ENCODE peak calls at places on chromosome 1, in five cellular contexts. One of them, this sample, is unnamed.

GRCh38 chr1:34597877-34598514 is 156.9 kb upstream of the GJB5 start:
- DNase-seq in body of pancreas: peak; percentile 78
- DNase-seq in lung: peak; percentile 73
- DNase-seq in hepatocyte: peak; percentile 86
- DNase-seq in suprapubic skin: no peak
- DNase-seq in this sample: peak; percentile 5

GRCh38 chr1:26037904-26038303 is 8.0 kb downstream of the SLC30A2 start:
- DNase-seq in body of pancreas: no peak
- DNase-seq in lung: no peak
- DNase-seq in hepatocyte: no peak
- DNase-seq in suprapubic skin: no peak
- DNase-seq in this sample: no peak

GRCh38 chr1:223146745-223147144 is 3.7 kb upstream of the TLR5 start:
- DNase-seq in body of pancreas: no peak
- DNase-seq in lung: no peak
- DNase-seq in hepatocyte: no peak
- DNase-seq in suprapubic skin: no peak
- DNase-seq in this sample: no peak

GRCh38 chr1:19811206-19811851 is 3.8 kb downstream of the RNF186 start:
- DNase-seq in body of pancreas: peak; percentile 66
- DNase-seq in lung: peak; percentile 36
- DNase-seq in hepatocyte: peak; percentile 32
- DNase-seq in suprapubic skin: no peak
- DNase-seq in this sample: no peak

GRCh38 chr1:15954316-15954715 is 21.6 kb downstream of the ZBTB17 start:
- DNase-seq in body of pancreas: no peak
- DNase-seq in lung: no peak
- DNase-seq in hepatocyte: no peak
- DNase-seq in suprapubic skin: no peak
- DNase-seq in this sample: no peak

GRCh38 chr1:244603498-244603897 is 49.4 kb upstream of the DESI2 start:
- DNase-seq in body of pancreas: no peak
- DNase-seq in lung: no peak
- DNase-seq in hepatocyte: peak; percentile 38
- DNase-seq in suprapubic skin: no peak
- DNase-seq in this sample: peak; percentile 21

GRCh38 chr1:91819038-91819788 is 66.7 kb downstream of the TGFBR3 start:
- DNase-seq in body of pancreas: no peak
- DNase-seq in lung: no peak
- DNase-seq in hepatocyte: no peak
- DNase-seq in suprapubic skin: no peak
- DNase-seq in this sample: no peak

GRCh38 chr1:15167386-15167785 is 13.8 kb downstream of the TMEM51 start:
- DNase-seq in body of pancreas: no peak
- DNase-seq in lung: no peak
- DNase-seq in hepatocyte: no peak
- DNase-seq in suprapubic skin: no peak
- DNase-seq in this sample: peak; percentile 25

GRCh38 chr1:164693564-164694359 is 134.8 kb downstream of the PBX1 start:
- DNase-seq in body of pancreas: no peak
- DNase-seq in lung: no peak
- DNase-seq in hepatocyte: no peak
- DNase-seq in suprapubic skin: no peak
- DNase-seq in this sample: no peak

GRCh38 chr1:212791261-212791675 is 309 bp downstream of the NSL1 start:
- DNase-seq in body of pancreas: no peak
- DNase-seq in lung: no peak
- DNase-seq in hepatocyte: no peak
- DNase-seq in suprapubic skin: no peak
- DNase-seq in this sample: no peak

GRCh38 chr1:95061445-95062006 is 11.2 kb downstream of the ALG14 start:
- DNase-seq in body of pancreas: peak; percentile 60
- DNase-seq in lung: no peak
- DNase-seq in hepatocyte: no peak
- DNase-seq in suprapubic skin: no peak
- DNase-seq in this sample: no peak

GRCh38 chr1:236143104-236143948 is 987 bp downstream of the GPR137B start:
- DNase-seq in body of pancreas: no peak
- DNase-seq in lung: no peak
- DNase-seq in hepatocyte: peak; percentile 63
- DNase-seq in suprapubic skin: no peak
- DNase-seq in this sample: no peak

GRCh38 chr1:103546496-103546895 is 21.0 kb downstream of the RNPC3 start:
- DNase-seq in body of pancreas: no peak
- DNase-seq in lung: no peak
- DNase-seq in hepatocyte: no peak
- DNase-seq in suprapubic skin: no peak
- DNase-seq in this sample: no peak

GRCh38 chr1:4687943-4688342 is 33.5 kb downstream of the AJAP1 start:
- DNase-seq in body of pancreas: no peak
- DNase-seq in lung: no peak
- DNase-seq in hepatocyte: no peak
- DNase-seq in suprapubic skin: no peak
- DNase-seq in this sample: no peak

GRCh38 chr1:20640183-20640597 is 6.9 kb downstream of the PINK1 start:
- DNase-seq in body of pancreas: peak; percentile 54
- DNase-seq in lung: peak; percentile 51
- DNase-seq in hepatocyte: peak; percentile 76
- DNase-seq in suprapubic skin: no peak
- DNase-seq in this sample: peak; percentile 56

GRCh38 chr1:31671556-31672201 is 27.0 kb upstream of the PEF1 start:
- DNase-seq in body of pancreas: no peak
- DNase-seq in lung: no peak
- DNase-seq in hepatocyte: no peak
- DNase-seq in suprapubic skin: no peak
- DNase-seq in this sample: no peak

GRCh38 chr1:156279837-156280236 is 2.8 kb downstream of the SMG5 start:
- DNase-seq in body of pancreas: no peak
- DNase-seq in lung: no peak
- DNase-seq in hepatocyte: no peak
- DNase-seq in suprapubic skin: no peak
- DNase-seq in this sample: no peak

GRCh38 chr1:156276532-156276931 is 6.1 kb downstream of the SMG5 start:
- DNase-seq in body of pancreas: no peak
- DNase-seq in lung: no peak
- DNase-seq in hepatocyte: no peak
- DNase-seq in suprapubic skin: no peak
- DNase-seq in this sample: no peak

GRCh38 chr1:156282143-156282478 is 514 bp downstream of the SMG5 start:
- DNase-seq in body of pancreas: no peak
- DNase-seq in lung: no peak
- DNase-seq in hepatocyte: peak; percentile 78
- DNase-seq in suprapubic skin: no peak
- DNase-seq in this sample: peak; percentile 16

GRCh38 chr1:156281281-156282142 is 1.1 kb downstream of the SMG5 start:
- DNase-seq in body of pancreas: no peak
- DNase-seq in lung: no peak
- DNase-seq in hepatocyte: peak; percentile 45
- DNase-seq in suprapubic skin: no peak
- DNase-seq in this sample: peak; percentile 34

GRCh38 chr1:156276966-156277381 is 5.7 kb downstream of the SMG5 start:
- DNase-seq in body of pancreas: no peak
- DNase-seq in lung: peak; percentile 54
- DNase-seq in hepatocyte: peak; percentile 34
- DNase-seq in suprapubic skin: no peak
- DNase-seq in this sample: no peak
- H3K9me3 ChIP-seq in body of pancreas: no peaks in the 10 kb centered on the region
- H3K9me3 ChIP-seq in lung: peaks cover 3% of the 10 kb centered on the region
- H3K9me3 ChIP-seq in hepatocyte: no peaks in the 10 kb centered on the region
- H3K9me3 ChIP-seq in suprapubic skin: no peaks in the 10 kb centered on the region
- H3K9me3 ChIP-seq in this sample: no peaks in the 10 kb centered on the region

GRCh38 chr1:84156210-84156621 is 12.1 kb downstream of the PRKACB start:
- DNase-seq in body of pancreas: no peak
- DNase-seq in lung: no peak
- DNase-seq in hepatocyte: no peak
- DNase-seq in suprapubic skin: no peak
- DNase-seq in this sample: peak; percentile 57
- H3K27ac ChIP-seq in body of pancreas: no peak overlapping the region
- H3K27ac ChIP-seq in lung: no peak overlapping the region
- H3K27ac ChIP-seq in hepatocyte: no peak overlapping the region
- H3K27ac ChIP-seq in suprapubic skin: no peak overlapping the region
- H3K27ac ChIP-seq in this sample: peak overlapping the region; percentile 57

DNA sequence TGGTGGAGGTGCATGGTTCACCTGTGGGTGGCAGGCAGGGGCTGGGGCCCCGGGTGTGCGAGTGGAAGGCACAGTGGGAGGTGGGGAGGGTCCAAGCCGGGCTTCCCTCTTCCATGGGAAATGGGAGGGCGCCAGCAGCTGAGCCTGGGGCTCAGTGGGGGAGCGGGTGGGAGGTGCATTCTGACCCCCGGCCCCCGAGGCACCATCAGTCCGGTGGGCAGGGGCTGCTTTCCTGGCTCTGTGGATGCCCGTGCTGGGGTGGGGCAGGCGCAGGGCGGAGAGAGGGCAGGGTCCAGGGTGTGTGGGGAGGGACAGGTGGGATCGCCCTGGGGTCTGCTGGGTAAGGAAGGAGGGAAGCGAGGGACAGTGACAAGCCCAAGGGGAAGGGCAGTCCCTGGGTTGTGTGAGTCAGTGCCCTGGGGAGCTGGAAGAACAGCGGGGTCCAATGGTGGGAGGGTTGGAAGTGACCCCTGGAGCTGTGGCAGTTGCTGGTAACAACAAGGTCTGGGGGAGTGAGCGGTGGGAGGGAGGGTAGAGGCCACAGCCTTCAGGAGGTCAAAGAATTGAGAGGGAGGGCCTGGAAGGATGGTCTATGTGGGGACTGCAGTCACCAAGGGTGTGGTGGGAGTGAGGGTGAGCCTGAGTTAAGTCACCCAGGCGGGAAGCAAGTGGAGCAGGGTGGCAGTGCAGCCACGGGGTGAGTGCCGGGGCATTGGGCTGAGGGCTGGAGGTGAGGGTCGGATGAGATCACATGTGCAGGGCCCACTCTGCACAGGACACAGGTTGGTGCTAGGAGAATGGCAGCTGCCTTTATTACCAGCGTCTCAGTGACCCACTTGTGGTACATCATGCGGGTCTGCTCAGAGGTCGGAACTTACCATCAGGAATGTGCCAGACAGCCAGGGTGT is 29.6 kb downstream of the LHX4 start:
- DNase-seq in body of pancreas: no peak
- DNase-seq in lung: no peak
- DNase-seq in hepatocyte: no peak
- DNase-seq in suprapubic skin: no peak
- DNase-seq in this sample: no peak
- H3K27me3 ChIP-seq in body of pancreas: no peaks in the 10 kb centered on the region
- H3K27me3 ChIP-seq in lung: peaks cover 4% of the 10 kb centered on the region
- H3K27me3 ChIP-seq in hepatocyte: peaks cover 6% of the 10 kb centered on the region
- H3K27me3 ChIP-seq in suprapubic skin: peaks cover 70% of the 10 kb centered on the region
- H3K27me3 ChIP-seq in this sample: no peaks in the 10 kb centered on the region

DNA sequence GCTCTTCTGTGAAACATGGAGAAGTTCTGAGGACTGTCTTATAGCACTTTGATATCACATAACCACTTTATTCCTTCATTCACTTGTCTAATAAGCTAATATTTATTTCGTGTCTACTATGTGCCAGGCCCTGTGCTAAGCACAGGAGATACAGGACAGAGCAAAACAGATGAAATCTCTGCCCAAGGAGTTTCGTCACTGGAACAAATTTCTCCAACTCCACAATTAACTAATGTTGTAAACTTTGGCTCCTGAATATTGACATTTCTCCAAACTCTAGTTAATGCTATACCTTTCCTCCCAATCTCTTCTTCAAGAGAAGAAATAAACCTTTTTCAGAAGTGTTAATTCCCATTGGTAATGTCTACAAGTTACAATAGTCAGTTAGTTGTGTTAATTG is 24.8 kb upstream of the OR10J5 start:
- DNase-seq in body of pancreas: no peak
- DNase-seq in lung: no peak
- DNase-seq in hepatocyte: no peak
- DNase-seq in suprapubic skin: no peak
- DNase-seq in this sample: no peak
- H3K9me3 ChIP-seq in body of pancreas: no peaks in the 10 kb centered on the region
- H3K9me3 ChIP-seq in lung: peaks cover 6% of the 10 kb centered on the region
- H3K9me3 ChIP-seq in hepatocyte: no peaks in the 10 kb centered on the region
- H3K9me3 ChIP-seq in suprapubic skin: peaks cover 5% of the 10 kb centered on the region
- H3K9me3 ChIP-seq in this sample: no peaks in the 10 kb centered on the region

DNA sequence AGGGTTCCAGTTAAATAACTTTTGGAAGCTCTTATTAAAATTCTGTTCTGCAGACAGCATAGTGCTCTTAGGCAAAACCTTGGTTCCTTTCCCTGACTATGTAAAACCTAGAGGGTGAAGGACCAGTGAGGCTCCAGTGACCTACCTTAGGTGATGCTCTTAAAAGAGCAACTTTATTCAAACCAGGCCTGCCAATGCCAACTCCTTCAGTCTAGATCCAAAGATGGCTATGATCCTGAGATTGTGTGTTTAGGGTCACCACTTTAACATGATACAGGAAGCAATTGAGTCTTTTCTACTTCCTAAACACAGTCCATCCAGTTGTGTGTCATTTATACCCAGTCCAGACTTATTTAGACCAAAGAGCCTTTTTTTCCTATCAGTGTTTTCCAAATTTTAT is 10.8 kb downstream of the MCL1 start:
- DNase-seq in body of pancreas: no peak
- DNase-seq in lung: no peak
- DNase-seq in hepatocyte: no peak
- DNase-seq in suprapubic skin: no peak
- DNase-seq in this sample: no peak
- H3K27ac ChIP-seq in body of pancreas: peak overlapping the region; percentile 97
- H3K27ac ChIP-seq in lung: peak overlapping the region; percentile 81
- H3K27ac ChIP-seq in hepatocyte: peak overlapping the region; percentile 91
- H3K27ac ChIP-seq in suprapubic skin: peak overlapping the region; percentile 100
- H3K27ac ChIP-seq in this sample: peak overlapping the region; percentile 94